ENCODE peak calls at places on chromosomes 7 and 10, in four cellular contexts. One of them, this sample, is unnamed.

GRCh38 chr10:117960345-117960744 is 86.4 kb downstream of the RAB11FIP2 start:
- DNase-seq in AG20443: peak; percentile 28
- DNase-seq in NCI-H2171 treated with DMSO at 0.1 percent for 48 hours: no peak
- DNase-seq in GM06990: no peak
- DNase-seq in this sample: no peak

GRCh38 chr10:79946270-79947082 is 2.4 kb downstream of the SFTPD start:
- DNase-seq in AG20443: peak; percentile 2
- DNase-seq in NCI-H2171 treated with DMSO at 0.1 percent for 48 hours: no peak
- DNase-seq in GM06990: no peak
- DNase-seq in this sample: no peak

GRCh38 chr10:89861584-89862287 is 160.3 kb downstream of the KIF20B start:
- DNase-seq in AG20443: peak; percentile 41
- DNase-seq in NCI-H2171 treated with DMSO at 0.1 percent for 48 hours: no peak
- DNase-seq in GM06990: no peak
- DNase-seq in this sample: no peak

GRCh38 chr7:158856883-158857668 is 718 bp downstream of the DYNC2I1 start:
- DNase-seq in AG20443: no peak
- DNase-seq in NCI-H2171 treated with DMSO at 0.1 percent for 48 hours: no peak
- DNase-seq in GM06990: no peak
- DNase-seq in this sample: peak; percentile 34

GRCh38 chr10:25492040-25492439 is 317.2 kb downstream of the GPR158 start:
- DNase-seq in AG20443: no peak
- DNase-seq in NCI-H2171 treated with DMSO at 0.1 percent for 48 hours: no peak
- DNase-seq in GM06990: no peak
- DNase-seq in this sample: no peak

GRCh38 chr10:132690401-132690800 is 95.5 kb downstream of the NKX6-2 start:
- DNase-seq in AG20443: no peak
- DNase-seq in NCI-H2171 treated with DMSO at 0.1 percent for 48 hours: no peak
- DNase-seq in GM06990: no peak
- DNase-seq in this sample: no peak

GRCh38 chr7:102222445-102222844 is 64.2 kb upstream of the SH2B2 start:
- DNase-seq in AG20443: no peak
- DNase-seq in NCI-H2171 treated with DMSO at 0.1 percent for 48 hours: peak; percentile 85
- DNase-seq in GM06990: no peak
- DNase-seq in this sample: no peak

GRCh38 chr10:6201511-6201975 is 1.2 kb upstream of the PFKFB3 start:
- DNase-seq in AG20443: peak; percentile 56
- DNase-seq in NCI-H2171 treated with DMSO at 0.1 percent for 48 hours: peak; percentile 76
- DNase-seq in GM06990: peak; percentile 78
- DNase-seq in this sample: peak; percentile 67

GRCh38 chr10:119136084-119136483 is 29.4 kb downstream of the SFXN4 start:
- DNase-seq in AG20443: no peak
- DNase-seq in NCI-H2171 treated with DMSO at 0.1 percent for 48 hours: no peak
- DNase-seq in GM06990: no peak
- DNase-seq in this sample: no peak

GRCh38 chr7:151261534-151261933 is 13.0 kb upstream of the SMARCD3 start:
- DNase-seq in AG20443: peak; percentile 40
- DNase-seq in NCI-H2171 treated with DMSO at 0.1 percent for 48 hours: no peak
- DNase-seq in GM06990: no peak
- DNase-seq in this sample: no peak

GRCh38 chr7:140610204-140611165 is 30.1 kb downstream of the DENND2A start:
- DNase-seq in AG20443: no peak
- DNase-seq in NCI-H2171 treated with DMSO at 0.1 percent for 48 hours: peak; percentile 12
- DNase-seq in GM06990: no peak
- DNase-seq in this sample: no peak

GRCh38 chr7:65448824-65449504 is 75.3 kb downstream of the ZNF92 start:
- DNase-seq in AG20443: peak; percentile 65
- DNase-seq in NCI-H2171 treated with DMSO at 0.1 percent for 48 hours: no peak
- DNase-seq in GM06990: no peak
- DNase-seq in this sample: no peak

GRCh38 chr7:158743219-158743618 is 38.6 kb upstream of the NCAPG2 start:
- DNase-seq in AG20443: no peak
- DNase-seq in NCI-H2171 treated with DMSO at 0.1 percent for 48 hours: no peak
- DNase-seq in GM06990: no peak
- DNase-seq in this sample: no peak

GRCh38 chr7:7564323-7564780 is 2.3 kb upstream of the MIOS start:
- DNase-seq in AG20443: peak; percentile 58
- DNase-seq in NCI-H2171 treated with DMSO at 0.1 percent for 48 hours: no peak
- DNase-seq in GM06990: no peak
- DNase-seq in this sample: peak; percentile 22

GRCh38 chr10:60186315-60187071 is 203.2 kb downstream of the ANK3 start:
- DNase-seq in AG20443: peak; percentile 53
- DNase-seq in NCI-H2171 treated with DMSO at 0.1 percent for 48 hours: no peak
- DNase-seq in GM06990: no peak
- DNase-seq in this sample: no peak

GRCh38 chr10:47388879-47389278 is 4.8 kb upstream of the ZNF488 start:
- DNase-seq in AG20443: no peak
- DNase-seq in NCI-H2171 treated with DMSO at 0.1 percent for 48 hours: no peak
- DNase-seq in GM06990: no peak
- DNase-seq in this sample: no peak

GRCh38 chr7:54992876-54993490 is 25.8 kb upstream of the EGFR start:
- DNase-seq in AG20443: no peak
- DNase-seq in NCI-H2171 treated with DMSO at 0.1 percent for 48 hours: no peak
- DNase-seq in GM06990: no peak
- DNase-seq in this sample: no peak

GRCh38 chr10:24680647-24681475 is 42.8 kb downstream of the ARHGAP21 start:
- DNase-seq in AG20443: peak; percentile 32
- DNase-seq in NCI-H2171 treated with DMSO at 0.1 percent for 48 hours: no peak
- DNase-seq in GM06990: no peak
- DNase-seq in this sample: no peak

GRCh38 chr7:4185736-4186512 is 496.2 kb upstream of the FOXK1 start:
- DNase-seq in AG20443: no peak
- DNase-seq in NCI-H2171 treated with DMSO at 0.1 percent for 48 hours: no peak
- DNase-seq in GM06990: no peak
- DNase-seq in this sample: no peak

GRCh38 chr10:30493609-30494530 is 59.9 kb downstream of the MAP3K8 start:
- DNase-seq in AG20443: peak; percentile 75
- DNase-seq in NCI-H2171 treated with DMSO at 0.1 percent for 48 hours: no peak
- DNase-seq in GM06990: peak; percentile 64
- DNase-seq in this sample: peak; percentile 91

GRCh38 chr7:55296070-55296469 is 69.1 kb upstream of the LANCL2 start:
- DNase-seq in AG20443: no peak
- DNase-seq in NCI-H2171 treated with DMSO at 0.1 percent for 48 hours: no peak
- DNase-seq in GM06990: no peak
- DNase-seq in this sample: no peak

GRCh38 chr10:108791794-108792474 is 1131.4 kb downstream of the XPNPEP1 start:
- DNase-seq in AG20443: no peak
- DNase-seq in NCI-H2171 treated with DMSO at 0.1 percent for 48 hours: no peak
- DNase-seq in GM06990: no peak
- DNase-seq in this sample: no peak

GRCh38 chr7:30931161-30931926 is 19.7 kb downstream of the AQP1 start:
- DNase-seq in AG20443: peak; percentile 92
- DNase-seq in NCI-H2171 treated with DMSO at 0.1 percent for 48 hours: no peak
- DNase-seq in GM06990: no peak
- DNase-seq in this sample: no peak

GRCh38 chr7:30068117-30068516 is 39.9 kb downstream of the PLEKHA8 start:
- DNase-seq in AG20443: peak; percentile 78
- DNase-seq in NCI-H2171 treated with DMSO at 0.1 percent for 48 hours: no peak
- DNase-seq in GM06990: no peak
- DNase-seq in this sample: no peak

GRCh38 chr7:89731751-89732150 is 422.5 kb upstream of the STEAP1 start:
- DNase-seq in AG20443: no peak
- DNase-seq in NCI-H2171 treated with DMSO at 0.1 percent for 48 hours: no peak
- DNase-seq in GM06990: no peak
- DNase-seq in this sample: no peak

GRCh38 chr7:156307193-156307592 is 333.4 kb upstream of the RNF32 start:
- DNase-seq in AG20443: no peak
- DNase-seq in NCI-H2171 treated with DMSO at 0.1 percent for 48 hours: no peak
- DNase-seq in GM06990: no peak
- DNase-seq in this sample: no peak